ENCODE peak calls at places on chromosomes 5 and 9, in eight cellular contexts. A, M, C, H, P, X, Z and F are unnamed samples.

GRCh38 chr9:8858250-8859161 is 1058.9 kb upstream of the DMAC1 start:
- ATAC-seq in A (no peak), M (no peak), C (peak), H (no peak), P (peak), X (peak), Z (no peak), F (peak)

GRCh38 chr9:75197521-75197920 is 109.2 kb downstream of the OSTF1 start:
- ATAC-seq in A (no peak), M (no peak), C (no peak), H (peak), P (no peak), X (peak), Z (no peak), F (no peak)

GRCh38 chr5:65803699-65804426 is 81.9 kb downstream of the NLN start:
- ATAC-seq in A (no peak), M (no peak), C (no peak), H (peak), P (no peak), X (peak), Z (peak), F (no peak)

GRCh38 chr5:38845555-38846378 is at the start of gene OSMR:
- ATAC-seq in A (peak), M (peak), C (peak), H (no peak), P (peak), X (peak), Z (peak), F (peak)

GRCh38 chr9:99778308-99778707 is 43.4 kb upstream of the NR4A3 start:
- ATAC-seq in A (peak), M (no peak), C (no peak), H (peak), P (no peak), X (no peak), Z (no peak), F (no peak)

GRCh38 chr9:126395439-126396212 is 69.0 kb downstream of the MVB12B start:
- ATAC-seq in A (peak), M (no peak), C (no peak), H (no peak), P (no peak), X (no peak), Z (no peak), F (no peak)

GRCh38 chr9:134152022-134152448 is 12.3 kb downstream of the RNU6ATAC start:
- ATAC-seq in A (no peak), M (no peak), C (peak), H (no peak), P (no peak), X (no peak), Z (no peak), F (no peak)

GRCh38 chr9:136582977-136583735 is 37.3 kb upstream of the NOTCH1 start:
- ATAC-seq in A (no peak), M (no peak), C (no peak), H (no peak), P (no peak), X (no peak), Z (no peak), F (no peak)

GRCh38 chr5:124858612-124859011 is 112.2 kb upstream of the ZNF608 start:
- ATAC-seq in A (no peak), M (no peak), C (no peak), H (no peak), P (no peak), X (peak), Z (no peak), F (peak)

GRCh38 chr9:131101207-131101964 is 5.1 kb downstream of the AIF1L start:
- ATAC-seq in A (no peak), M (no peak), C (no peak), H (no peak), P (no peak), X (no peak), Z (no peak), F (no peak)

GRCh38 chr9:129822825-129823162 is 1.1 kb downstream of the TOR1A start:
- ATAC-seq in A (no peak), M (no peak), C (peak), H (no peak), P (peak), X (peak), Z (no peak), F (no peak)

GRCh38 chr9:93672622-93673270 is 96.4 kb downstream of the PHF2 start:
- ATAC-seq in A (no peak), M (no peak), C (no peak), H (no peak), P (no peak), X (no peak), Z (no peak), F (no peak)

GRCh38 chr5:17895296-17896058 is 261.2 kb downstream of the TAF11L14 start:
- ATAC-seq in A (no peak), M (no peak), C (no peak), H (peak), P (no peak), X (no peak), Z (no peak), F (no peak)

GRCh38 chr5:95826949-95827595 is 4.5 kb upstream of the GLRX start:
- ATAC-seq in A (no peak), M (no peak), C (no peak), H (no peak), P (peak), X (no peak), Z (no peak), F (no peak)

DNA sequence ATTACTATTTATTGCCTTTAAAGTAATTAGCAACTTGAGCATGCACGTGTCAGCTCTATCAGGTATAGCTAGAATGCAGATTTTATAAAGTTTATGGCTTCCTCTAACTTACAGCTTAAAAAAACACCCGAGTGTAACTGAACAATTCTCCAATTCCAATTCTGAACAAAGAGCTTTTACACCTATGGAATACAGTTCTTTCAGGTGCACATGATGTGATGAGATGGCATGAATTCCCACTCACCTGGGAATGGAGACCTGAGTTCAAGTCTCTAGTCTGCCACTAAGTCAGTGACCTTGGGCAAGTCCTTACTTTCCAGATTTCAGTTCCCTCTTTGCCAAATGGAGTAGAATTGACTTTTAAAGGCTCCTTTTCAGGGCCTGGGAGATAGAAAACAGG is 1.8 kb downstream of the ZFAND5 start:
- ATAC-seq in A (no peak), M (no peak), C (no peak), H (no peak), P (no peak), X (no peak), Z (no peak), F (no peak)
- TF ChIP-seq POLR2AphosphoS5 in A (no peak), M (no peak), C (no peak), H (no peak), P (no peak), X (no peak), Z (no peak), F (no peak)

DNA sequence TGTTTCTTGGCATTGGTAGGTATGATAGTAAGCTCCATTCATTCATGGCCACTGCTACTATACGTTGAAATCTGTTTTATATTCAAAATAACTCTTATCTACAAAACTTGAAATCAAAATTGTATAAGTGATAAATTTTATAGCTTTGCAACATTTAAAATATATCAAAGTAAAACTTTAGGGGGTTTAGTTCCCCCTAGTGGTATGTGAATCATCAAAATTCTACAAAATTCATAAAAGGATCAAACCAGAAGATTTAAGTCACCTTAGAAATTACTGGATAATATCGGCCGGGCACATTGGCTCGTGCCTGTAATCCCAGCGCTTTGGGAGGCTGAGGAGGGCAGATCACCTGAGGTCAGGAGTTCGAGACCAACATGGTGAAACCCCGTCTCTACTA is 243.0 kb upstream of the CDH18 start:
- ATAC-seq in A (no peak), M (no peak), C (no peak), H (no peak), P (no peak), X (no peak), Z (no peak), F (no peak)
- TF ChIP-seq CTCF in A (no peak), M (no peak), C (peak), H (no peak), P (no peak), X (no peak), Z (no peak), F (no peak)

GRCh38 chr5:172686111-172686510 is 45.0 kb downstream of the NEURL1B start:
- ATAC-seq in A (no peak), M (no peak), C (no peak), H (no peak), P (no peak), X (no peak), Z (no peak), F (no peak)
- H3K27ac ChIP-seq in A (no peak), M (no peak), C (no peak), H (no peak), P (no peak), X (no peak), Z (no peak), F (peak)

GRCh38 chr5:116455061-116455460 is 119.6 kb downstream of the SEMA6A start:
- ATAC-seq in A (no peak), M (no peak), C (no peak), H (peak), P (no peak), X (peak), Z (no peak), F (no peak)

GRCh38 chr5:116453920-116454319 is 120.7 kb downstream of the SEMA6A start:
- ATAC-seq in A (no peak), M (no peak), C (no peak), H (peak), P (peak), X (no peak), Z (no peak), F (no peak)

GRCh38 chr5:116452774-116453368 is 121.8 kb downstream of the SEMA6A start:
- ATAC-seq in A (no peak), M (no peak), C (peak), H (no peak), P (peak), X (no peak), Z (no peak), F (no peak)

GRCh38 chr5:116456036-116456435 is 118.6 kb downstream of the SEMA6A start:
- ATAC-seq in A (no peak), M (no peak), C (no peak), H (no peak), P (no peak), X (no peak), Z (no peak), F (no peak)

DNA sequence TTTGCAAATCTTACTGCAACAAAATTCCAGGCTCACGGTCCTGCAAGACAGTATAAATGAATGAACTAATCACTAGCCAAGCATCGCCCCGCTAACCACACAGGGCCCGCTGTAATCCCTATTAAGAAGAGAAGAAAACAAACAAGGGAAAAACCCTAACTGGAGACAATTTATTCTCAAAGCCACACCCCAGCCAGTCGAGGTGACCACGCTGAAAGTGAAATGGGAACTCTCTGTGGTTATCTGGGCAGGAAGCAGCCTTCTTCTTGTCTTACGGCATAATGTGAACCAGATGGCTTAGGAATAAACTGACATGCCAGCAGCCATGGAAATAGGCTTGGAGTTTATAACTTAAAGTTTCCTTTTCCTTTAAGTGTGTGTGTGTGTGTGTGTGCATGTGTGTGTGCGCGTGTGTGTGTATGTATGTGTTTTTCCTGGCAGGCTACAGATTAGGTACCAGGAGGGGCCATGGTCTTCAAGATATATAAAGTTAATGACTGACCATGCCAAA is 120.2 kb downstream of the SEMA6A start:
- ATAC-seq in A (no peak), M (no peak), C (no peak), H (peak), P (no peak), X (peak), Z (no peak), F (peak)
- TF ChIP-seq POLR2AphosphoS5 in A (no peak), M (no peak), C (peak), H (no peak), P (no peak), X (no peak), Z (no peak), F (no peak)

GRCh38 chr5:181188700-181189362 is 16.2 kb downstream of the TRIM7 start:
- ATAC-seq in A (peak), M (peak), C (peak), H (peak), P (peak), X (peak), Z (peak), F (peak)

GRCh38 chr5:181189363-181189961 is 15.5 kb downstream of the TRIM7 start:
- ATAC-seq in A (no peak), M (peak), C (peak), H (peak), P (peak), X (no peak), Z (no peak), F (no peak)

GRCh38 chr5:181186022-181186421 is 19.0 kb downstream of the TRIM7 start:
- ATAC-seq in A (no peak), M (no peak), C (no peak), H (no peak), P (no peak), X (no peak), Z (no peak), F (no peak)

GRCh38 chr5:181186902-181187499 is 18.0 kb downstream of the TRIM7 start:
- ATAC-seq in A (no peak), M (no peak), C (no peak), H (no peak), P (no peak), X (no peak), Z (no peak), F (no peak)

DNA sequence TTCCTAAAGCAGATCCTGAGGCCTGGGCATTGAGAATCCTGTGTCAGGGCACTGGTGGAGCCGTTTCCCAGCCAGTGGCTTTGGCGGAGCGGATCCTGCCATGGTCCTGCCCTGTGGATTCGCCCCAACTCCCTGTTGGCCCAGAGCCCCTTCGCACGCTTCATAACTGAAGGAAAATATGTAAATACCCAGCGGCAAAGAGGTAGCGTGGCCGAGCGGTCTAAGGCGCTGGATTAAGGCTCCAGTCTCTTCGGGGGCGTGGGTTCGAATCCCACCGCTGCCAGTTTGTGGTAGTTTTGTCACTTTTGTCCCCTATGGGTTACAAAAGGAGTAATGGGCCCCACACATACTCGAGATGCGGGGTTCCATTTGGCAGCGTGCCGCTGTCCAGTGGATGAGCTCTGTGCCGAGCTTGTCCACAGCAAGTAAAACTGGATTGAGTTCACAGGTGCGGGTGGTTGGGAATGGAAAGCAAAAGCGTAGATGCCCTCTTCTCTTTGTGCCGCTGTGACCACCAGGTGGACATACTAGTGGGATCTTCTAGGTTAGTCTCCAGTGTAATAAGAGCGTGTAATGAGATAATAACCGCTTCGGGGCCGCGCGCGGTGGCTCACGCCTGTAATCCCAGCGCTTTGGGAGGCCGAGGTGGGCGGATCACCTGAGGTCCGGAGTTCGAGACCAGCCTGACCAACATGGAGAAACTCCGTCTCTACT is 17.3 kb downstream of the TRIM7 start:
- ATAC-seq in A (peak), M (peak), C (peak), H (peak), P (peak), X (no peak), Z (peak), F (peak)
- TF ChIP-seq CTCF in A (no peak), M (peak), C (peak), H (no peak), P (peak), X (no peak), Z (peak), F (peak)

GRCh38 chr5:2175041-2175440 is 292.3 kb upstream of the IRX4 start:
- ATAC-seq in A (no peak), M (no peak), C (no peak), H (no peak), P (no peak), X (no peak), Z (no peak), F (no peak)

GRCh38 chr5:2178071-2178477 is 295.3 kb upstream of the IRX4 start:
- ATAC-seq in A (no peak), M (no peak), C (no peak), H (no peak), P (no peak), X (peak), Z (no peak), F (no peak)

GRCh38 chr5:2177244-2177643 is 294.5 kb upstream of the IRX4 start:
- ATAC-seq in A (no peak), M (no peak), C (no peak), H (no peak), P (no peak), X (no peak), Z (no peak), F (no peak)

GRCh38 chr5:2175842-2176404 is 293.2 kb upstream of the IRX4 start:
- ATAC-seq in A (no peak), M (no peak), C (peak), H (no peak), P (no peak), X (no peak), Z (no peak), F (no peak)

GRCh38 chr5:2176581-2176980 is 293.9 kb upstream of the IRX4 start:
- ATAC-seq in A (peak), M (no peak), C (no peak), H (no peak), P (no peak), X (no peak), Z (no peak), F (no peak)
- H3K27ac ChIP-seq in A (no peak), M (no peak), C (no peak), H (no peak), P (no peak), X (no peak), Z (no peak), F (no peak)

GRCh38 chr9:81395301-81396054 is 293.9 kb downstream of the TLE1 start:
- ATAC-seq in A (no peak), M (no peak), C (no peak), H (no peak), P (no peak), X (peak), Z (no peak), F (no peak)

GRCh38 chr9:81393985-81394811 is 295.1 kb downstream of the TLE1 start:
- ATAC-seq in A (no peak), M (no peak), C (no peak), H (no peak), P (no peak), X (peak), Z (no peak), F (peak)

GRCh38 chr9:81394816-81395215 is 294.5 kb downstream of the TLE1 start:
- ATAC-seq in A (no peak), M (no peak), C (no peak), H (no peak), P (no peak), X (no peak), Z (no peak), F (no peak)

GRCh38 chr9:81396528-81396927 is 292.8 kb downstream of the TLE1 start:
- ATAC-seq in A (no peak), M (no peak), C (no peak), H (no peak), P (no peak), X (no peak), Z (no peak), F (no peak)

GRCh38 chr9:81397735-81398381 is 291.5 kb downstream of the TLE1 start:
- ATAC-seq in A (no peak), M (no peak), C (no peak), H (no peak), P (no peak), X (no peak), Z (no peak), F (no peak)
- TF ChIP-seq POLR2AphosphoS5 in A (no peak), M (no peak), C (no peak), H (no peak), P (no peak), X (no peak), Z (no peak), F (no peak)

DNA sequence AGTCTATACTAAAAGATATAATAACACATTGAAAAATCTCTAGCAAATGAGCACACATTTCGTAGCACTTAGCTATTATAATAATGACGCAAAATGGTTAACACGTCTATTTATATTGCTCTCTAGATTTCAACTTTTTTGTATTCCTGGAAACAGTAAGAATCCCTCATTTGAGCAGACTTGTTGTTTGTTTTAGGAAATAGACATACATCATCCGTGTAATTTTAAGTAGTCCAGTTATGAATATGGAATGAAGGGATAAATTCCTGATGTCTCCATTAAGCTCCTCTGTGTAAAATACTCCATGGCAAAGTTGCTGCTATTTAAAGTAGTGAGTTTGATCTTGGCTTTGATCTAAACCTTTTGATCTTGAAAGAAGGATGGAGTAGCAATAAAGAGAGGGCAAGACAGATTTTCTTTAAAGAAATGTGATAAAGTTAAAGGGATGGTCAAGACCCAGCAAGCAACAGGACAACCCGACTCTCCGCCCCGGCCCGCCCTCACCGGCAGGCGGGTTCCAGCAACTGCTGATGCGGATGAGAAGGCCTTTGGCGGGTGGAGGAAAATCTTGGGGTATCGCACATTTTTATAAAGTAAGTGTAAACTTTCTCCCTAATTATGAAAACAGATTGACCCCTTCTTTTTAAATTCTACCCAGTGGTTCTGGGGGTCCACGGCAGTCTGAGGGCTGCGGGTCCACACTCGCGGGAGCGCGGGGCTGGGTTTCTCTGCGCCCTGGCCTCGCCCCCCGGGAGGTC is 277.4 kb downstream of the AOPEP start:
- ATAC-seq in A (peak), M (peak), C (peak), H (peak), P (peak), X (peak), Z (peak), F (peak)
- TF ChIP-seq CTCF in A (no peak), M (no peak), C (no peak), H (no peak), P (no peak), X (no peak), Z (no peak), F (no peak)

GRCh38 chr5:121189569-121190305 is 661.9 kb upstream of the FTMT start:
- ATAC-seq in A (no peak), M (no peak), C (no peak), H (no peak), P (no peak), X (no peak), Z (no peak), F (no peak)
- H3K27ac ChIP-seq in A (no peak), M (no peak), C (no peak), H (no peak), P (no peak), X (no peak), Z (no peak), F (no peak)